ENCODE peak calls at places on chromosomes 16 and 17, in six cellular contexts. One of them, this sample, is unnamed.

GRCh38 chr17:301681-302299 is 50.8 kb downstream of the RPH3AL start:
- DNase-seq in H1: no peak
- DNase-seq in IMR-90: no peak
- DNase-seq in mesenchymal stem cell: no peak
- DNase-seq in H9: no peak
- DNase-seq in neuronal stem cell: no peak
- DNase-seq in this sample: no peak

GRCh38 chr17:59668816-59669215 is 38.4 kb downstream of the PTRH2 start:
- DNase-seq in H1: no peak
- DNase-seq in IMR-90: peak
- DNase-seq in mesenchymal stem cell: peak
- DNase-seq in H9: no peak
- DNase-seq in neuronal stem cell: no peak
- DNase-seq in this sample: no peak

GRCh38 chr17:48928876-48929811 is 15.5 kb downstream of the SNF8 start:
- DNase-seq in H1: no peak
- DNase-seq in IMR-90: no peak
- DNase-seq in mesenchymal stem cell: no peak
- DNase-seq in H9: no peak
- DNase-seq in neuronal stem cell: no peak
- DNase-seq in this sample: no peak

GRCh38 chr16:80896778-80897177 is 92.4 kb upstream of the CDYL2 start:
- DNase-seq in H1: no peak
- DNase-seq in IMR-90: no peak
- DNase-seq in mesenchymal stem cell: no peak
- DNase-seq in H9: no peak
- DNase-seq in neuronal stem cell: no peak
- DNase-seq in this sample: no peak

GRCh38 chr17:36675250-36675649 is 73.9 kb downstream of the MRM1 start:
- DNase-seq in H1: no peak
- DNase-seq in IMR-90: no peak
- DNase-seq in mesenchymal stem cell: no peak
- DNase-seq in H9: no peak
- DNase-seq in neuronal stem cell: no peak
- DNase-seq in this sample: no peak

GRCh38 chr17:48348352-48348751 is 81.7 kb downstream of the SKAP1 start:
- DNase-seq in H1: no peak
- DNase-seq in IMR-90: no peak
- DNase-seq in mesenchymal stem cell: no peak
- DNase-seq in H9: no peak
- DNase-seq in neuronal stem cell: no peak
- DNase-seq in this sample: no peak

GRCh38 chr17:4045477-4045876 is 81.2 kb upstream of the ATP2A3 start:
- DNase-seq in H1: no peak
- DNase-seq in IMR-90: no peak
- DNase-seq in mesenchymal stem cell: no peak
- DNase-seq in H9: no peak
- DNase-seq in neuronal stem cell: no peak
- DNase-seq in this sample: no peak

GRCh38 chr16:47887496-47887895 is 268.3 kb downstream of the ABCC12 start:
- DNase-seq in H1: peak
- DNase-seq in IMR-90: peak
- DNase-seq in mesenchymal stem cell: peak
- DNase-seq in H9: peak
- DNase-seq in neuronal stem cell: no peak
- DNase-seq in this sample: peak

GRCh38 chr17:48351916-48352332 is 78.1 kb downstream of the SKAP1 start:
- DNase-seq in H1: no peak
- DNase-seq in IMR-90: peak
- DNase-seq in mesenchymal stem cell: peak
- DNase-seq in H9: no peak
- DNase-seq in neuronal stem cell: peak
- DNase-seq in this sample: peak

GRCh38 chr16:740764-741505 is at the start of gene CIAO3:
- DNase-seq in H1: no peak
- DNase-seq in IMR-90: peak
- DNase-seq in mesenchymal stem cell: peak
- DNase-seq in H9: peak
- DNase-seq in neuronal stem cell: peak
- DNase-seq in this sample: peak

GRCh38 chr17:82942166-82943130 is 102.6 kb upstream of the ZNF750 start:
- DNase-seq in H1: no peak
- DNase-seq in IMR-90: no peak
- DNase-seq in mesenchymal stem cell: no peak
- DNase-seq in H9: no peak
- DNase-seq in neuronal stem cell: no peak
- DNase-seq in this sample: no peak

GRCh38 chr16:29784157-29784556 is 6.1 kb downstream of the ZG16 start:
- DNase-seq in H1: no peak
- DNase-seq in IMR-90: no peak
- DNase-seq in mesenchymal stem cell: no peak
- DNase-seq in H9: no peak
- DNase-seq in neuronal stem cell: no peak
- DNase-seq in this sample: no peak

GRCh38 chr16:89442588-89442987 is 47.8 kb downstream of the ANKRD11 start:
- DNase-seq in H1: no peak
- DNase-seq in IMR-90: no peak
- DNase-seq in mesenchymal stem cell: no peak
- DNase-seq in H9: no peak
- DNase-seq in neuronal stem cell: no peak
- DNase-seq in this sample: no peak

GRCh38 chr17:59155439-59156177 is at the start of gene PRR11:
- DNase-seq in H1: no peak
- DNase-seq in IMR-90: peak
- DNase-seq in mesenchymal stem cell: no peak
- DNase-seq in H9: peak
- DNase-seq in neuronal stem cell: no peak
- DNase-seq in this sample: no peak

GRCh38 chr17:58381124-58381838 is 29.3 kb upstream of the SUPT4H1 start:
- DNase-seq in H1: no peak
- DNase-seq in IMR-90: no peak
- DNase-seq in mesenchymal stem cell: no peak
- DNase-seq in H9: no peak
- DNase-seq in neuronal stem cell: no peak
- DNase-seq in this sample: no peak

GRCh38 chr17:19250421-19251141 is 13.4 kb downstream of the EPN2 start:
- DNase-seq in H1: no peak
- DNase-seq in IMR-90: no peak
- DNase-seq in mesenchymal stem cell: no peak
- DNase-seq in H9: no peak
- DNase-seq in neuronal stem cell: no peak
- DNase-seq in this sample: no peak

GRCh38 chr17:30379303-30380105 is 777 bp downstream of the CPD start:
- DNase-seq in H1: no peak
- DNase-seq in IMR-90: no peak
- DNase-seq in mesenchymal stem cell: peak
- DNase-seq in H9: peak
- DNase-seq in neuronal stem cell: no peak
- DNase-seq in this sample: peak

GRCh38 chr17:40953876-40954275 is 12.9 kb downstream of the KRT39 start:
- DNase-seq in H1: no peak
- DNase-seq in IMR-90: peak
- DNase-seq in mesenchymal stem cell: peak
- DNase-seq in H9: no peak
- DNase-seq in neuronal stem cell: no peak
- DNase-seq in this sample: no peak

GRCh38 chr17:63987616-63988478 is 10.3 kb upstream of the PRR29 start:
- DNase-seq in H1: no peak
- DNase-seq in IMR-90: no peak
- DNase-seq in mesenchymal stem cell: no peak
- DNase-seq in H9: no peak
- DNase-seq in neuronal stem cell: no peak
- DNase-seq in this sample: no peak

GRCh38 chr16:1964046-1964505 is 550 bp downstream of the RPS2 start:
- DNase-seq in H1: no peak
- DNase-seq in IMR-90: no peak
- DNase-seq in mesenchymal stem cell: peak
- DNase-seq in H9: no peak
- DNase-seq in neuronal stem cell: no peak
- DNase-seq in this sample: peak

GRCh38 chr16:68234188-68235104 is 1.5 kb downstream of the ESRP2 start:
- DNase-seq in H1: no peak
- DNase-seq in IMR-90: no peak
- DNase-seq in mesenchymal stem cell: no peak
- DNase-seq in H9: peak
- DNase-seq in neuronal stem cell: no peak
- DNase-seq in this sample: peak

GRCh38 chr17:21286066-21286770 is 1.7 kb downstream of the MAP2K3 start:
- DNase-seq in H1: no peak
- DNase-seq in IMR-90: peak
- DNase-seq in mesenchymal stem cell: peak
- DNase-seq in H9: no peak
- DNase-seq in neuronal stem cell: no peak
- DNase-seq in this sample: peak

GRCh38 chr17:73316919-73317505 is 5.2 kb upstream of the CDC42EP4 start:
- DNase-seq in H1: no peak
- DNase-seq in IMR-90: no peak
- DNase-seq in mesenchymal stem cell: no peak
- DNase-seq in H9: peak
- DNase-seq in neuronal stem cell: no peak
- DNase-seq in this sample: no peak

GRCh38 chr16:87127061-87127765 is 190.0 kb downstream of the C16orf95 start:
- DNase-seq in H1: no peak
- DNase-seq in IMR-90: peak
- DNase-seq in mesenchymal stem cell: peak
- DNase-seq in H9: no peak
- DNase-seq in neuronal stem cell: no peak
- DNase-seq in this sample: peak

GRCh38 chr16:66604376-66605176 is at the start of gene CMTM3:
- DNase-seq in H1: no peak
- DNase-seq in IMR-90: peak
- DNase-seq in mesenchymal stem cell: peak
- DNase-seq in H9: peak
- DNase-seq in neuronal stem cell: peak
- DNase-seq in this sample: peak

GRCh38 chr17:55530064-55530463 is 18.8 kb upstream of the SMIM36 start:
- DNase-seq in H1: no peak
- DNase-seq in IMR-90: no peak
- DNase-seq in mesenchymal stem cell: no peak
- DNase-seq in H9: no peak
- DNase-seq in neuronal stem cell: no peak
- DNase-seq in this sample: no peak

GRCh38 chr17:55532670-55533069 is 21.4 kb upstream of the SMIM36 start:
- DNase-seq in H1: no peak
- DNase-seq in IMR-90: no peak
- DNase-seq in mesenchymal stem cell: no peak
- DNase-seq in H9: no peak
- DNase-seq in neuronal stem cell: no peak
- DNase-seq in this sample: no peak

GRCh38 chr17:55531053-55531728 is 19.9 kb upstream of the SMIM36 start:
- DNase-seq in H1: no peak
- DNase-seq in IMR-90: no peak
- DNase-seq in mesenchymal stem cell: no peak
- DNase-seq in H9: no peak
- DNase-seq in neuronal stem cell: no peak
- DNase-seq in this sample: peak

GRCh38 chr17:55536205-55536604 is 25.0 kb upstream of the SMIM36 start:
- DNase-seq in H1: no peak
- DNase-seq in IMR-90: no peak
- DNase-seq in mesenchymal stem cell: no peak
- DNase-seq in H9: no peak
- DNase-seq in neuronal stem cell: no peak
- DNase-seq in this sample: no peak

DNA sequence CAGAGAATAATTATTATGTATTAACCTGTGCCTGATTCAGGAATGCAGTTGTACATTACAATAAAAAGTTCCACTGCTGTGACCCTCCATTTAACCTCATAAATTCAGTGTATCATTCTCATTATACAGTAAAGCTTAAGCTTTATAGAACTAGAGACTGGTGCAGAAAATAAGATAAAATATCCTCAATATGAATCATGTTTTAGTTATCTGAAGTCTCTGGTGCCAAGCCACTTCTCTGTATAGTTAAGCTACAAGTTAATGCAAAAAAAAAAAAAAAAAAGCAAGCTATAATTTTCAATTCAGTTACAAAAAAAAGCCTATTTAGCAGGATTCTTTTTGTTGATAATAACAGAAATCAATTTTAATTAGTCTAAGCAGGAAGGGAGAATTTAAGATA is 22.4 kb upstream of the SMIM36 start:
- DNase-seq in H1: no peak
- DNase-seq in IMR-90: peak
- DNase-seq in mesenchymal stem cell: no peak
- DNase-seq in H9: no peak
- DNase-seq in neuronal stem cell: no peak
- DNase-seq in this sample: no peak
- H2BK15ac ChIP-seq in H1: no peak
- H2BK15ac ChIP-seq in IMR-90: no peak
- H2BK15ac ChIP-seq in mesenchymal stem cell: no peak
- H2BK15ac ChIP-seq in H9: no peak
- H2BK15ac ChIP-seq in neuronal stem cell: no peak
- H2BK15ac ChIP-seq in this sample: no peak

DNA sequence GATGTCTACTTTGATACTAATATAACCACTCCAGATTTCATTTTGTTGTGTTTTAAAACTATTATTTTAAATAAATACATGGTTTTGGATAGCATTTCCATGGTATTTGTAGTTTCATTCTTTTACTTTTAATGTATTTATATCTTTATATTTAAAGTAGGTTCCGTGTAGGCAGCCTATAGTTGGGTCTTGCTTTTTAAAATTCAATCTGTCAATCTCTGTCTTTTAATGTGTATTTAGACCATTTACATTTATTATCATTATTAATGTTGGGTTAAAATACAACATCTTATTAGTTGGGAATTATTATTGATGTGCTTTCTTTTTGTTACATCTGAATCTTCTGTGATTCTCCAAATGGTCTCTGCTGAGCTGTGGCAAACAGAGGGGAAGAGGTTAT is 412.1 kb downstream of the NPIPA7 start:
- DNase-seq in H1: no peak
- DNase-seq in IMR-90: no peak
- DNase-seq in mesenchymal stem cell: no peak
- DNase-seq in H9: no peak
- DNase-seq in neuronal stem cell: no peak
- DNase-seq in this sample: no peak
- H2BK15ac ChIP-seq in H1: no peak
- H2BK15ac ChIP-seq in IMR-90: no peak
- H2BK15ac ChIP-seq in mesenchymal stem cell: no peak
- H2BK15ac ChIP-seq in H9: no peak
- H2BK15ac ChIP-seq in neuronal stem cell: no peak
- H2BK15ac ChIP-seq in this sample: no peak

GRCh38 chr16:84303023-84303422 is 8.3 kb downstream of the WFDC1 start:
- DNase-seq in H1: no peak
- DNase-seq in IMR-90: peak
- DNase-seq in mesenchymal stem cell: peak
- DNase-seq in H9: no peak
- DNase-seq in neuronal stem cell: no peak
- DNase-seq in this sample: no peak
- H2BK15ac ChIP-seq in H1: no peak
- H2BK15ac ChIP-seq in IMR-90: peak
- H2BK15ac ChIP-seq in mesenchymal stem cell: no peak
- H2BK15ac ChIP-seq in H9: no peak
- H2BK15ac ChIP-seq in neuronal stem cell: no peak
- H2BK15ac ChIP-seq in this sample: no peak

DNA sequence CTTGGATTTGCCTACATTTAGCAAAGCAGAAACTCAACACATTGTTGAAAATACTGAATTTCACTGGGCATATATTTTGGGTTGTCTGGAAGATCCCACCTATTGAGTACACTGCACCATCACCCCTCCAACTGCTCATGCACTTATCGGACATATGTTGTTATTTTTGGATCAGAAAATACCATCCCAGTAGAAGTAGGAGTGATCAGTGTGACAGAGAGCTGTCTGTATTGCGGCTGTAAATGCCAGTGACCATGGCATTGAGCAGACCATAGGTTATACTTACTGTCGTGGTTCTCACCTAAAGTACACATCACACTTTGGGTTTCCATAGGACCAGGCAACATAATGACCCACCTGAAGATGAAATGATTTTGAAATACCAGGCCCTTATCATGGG is 264.7 kb downstream of the CDH13 start:
- DNase-seq in H1: no peak
- DNase-seq in IMR-90: no peak
- DNase-seq in mesenchymal stem cell: no peak
- DNase-seq in H9: no peak
- DNase-seq in neuronal stem cell: no peak
- DNase-seq in this sample: no peak
- H2BK15ac ChIP-seq in H1: no peak
- H2BK15ac ChIP-seq in IMR-90: no peak
- H2BK15ac ChIP-seq in mesenchymal stem cell: no peak
- H2BK15ac ChIP-seq in H9: no peak
- H2BK15ac ChIP-seq in neuronal stem cell: no peak
- H2BK15ac ChIP-seq in this sample: no peak

This sample was measured in mesendoderm.